ENCODE peak calls at places on chromosome 5, in eight cellular contexts. M is AG04450, V is MCF 10A, U is Caki2, S is MM.1S, C is HTR-8/SVneo, Y is dermis microvascular lymphatic vessel endothelial cell, X is posterior cingulate gyrus. Q is an unnamed sample.

GRCh38 chr5:124655211-124655880 is 91.1 kb downstream of the ZNF608 start:
- DNase-seq in M (no peak), V (peak; percentile 89), U (no peak), S (no peak), C (no peak), Y (no peak), X (no peak), Q (no peak)

GRCh38 chr5:53479656-53480473 is 564 bp upstream of the FST start:
- DNase-seq in M (no peak), V (peak; percentile 45), U (peak; percentile 33), S (peak; percentile 29), C (peak; percentile 39), Y (peak; percentile 46), X (no peak), Q (peak; percentile 71)

GRCh38 chr5:154365823-154366222 is 80.0 kb upstream of the SAP30L start:
- DNase-seq in M (no peak), V (peak; percentile 46), U (no peak), S (no peak), C (no peak), Y (peak; percentile 62), X (no peak), Q (no peak)

GRCh38 chr5:373710-374602 is 52.4 kb downstream of the AHRR start:
- DNase-seq in M (no peak), V (peak; percentile 67), U (no peak), S (no peak), C (peak; percentile 84), Y (peak; percentile 84), X (no peak), Q (peak; percentile 45)

GRCh38 chr5:6666762-6667161 is 33.5 kb downstream of the SRD5A1 start:
- DNase-seq in M (no peak), V (no peak), U (no peak), S (no peak), C (no peak), Y (no peak), X (no peak), Q (no peak)

GRCh38 chr5:60382761-60383160 is 317.2 kb downstream of the DEPDC1B start:
- DNase-seq in M (no peak), V (peak; percentile 35), U (peak; percentile 23), S (peak; percentile 30), C (peak; percentile 34), Y (peak; percentile 29), X (no peak), Q (no peak)

GRCh38 chr5:41921874-41922273 is 3.2 kb upstream of the FBXO4 start:
- DNase-seq in M (no peak), V (peak; percentile 31), U (no peak), S (no peak), C (no peak), Y (peak; percentile 94), X (no peak), Q (no peak)

GRCh38 chr5:57494104-57495098 is 11.8 kb upstream of the ACTBL2 start:
- DNase-seq in M (peak; percentile 95), V (peak; percentile 99), U (peak; percentile 87), S (peak; percentile 13), C (peak; percentile 84), Y (peak; percentile 95), X (no peak), Q (peak; percentile 30)

GRCh38 chr5:80754900-80755299 is 100.1 kb upstream of the DHFR start:
- DNase-seq in M (no peak), V (no peak), U (no peak), S (peak; percentile 38), C (no peak), Y (no peak), X (no peak), Q (no peak)

GRCh38 chr5:80191991-80192398 is 63.9 kb downstream of the SERINC5 start:
- DNase-seq in M (no peak), V (no peak), U (no peak), S (no peak), C (no peak), Y (no peak), X (peak; percentile 34), Q (peak; percentile 73)

GRCh38 chr5:36459191-36460135 is 146.9 kb upstream of the SLC1A3 start:
- DNase-seq in M (no peak), V (peak; percentile 53), U (peak; percentile 74), S (peak; percentile 48), C (no peak), Y (no peak), X (no peak), Q (no peak)

GRCh38 chr5:128668921-128669320 is 130.9 kb upstream of the FBN2 start:
- DNase-seq in M (no peak), V (no peak), U (no peak), S (no peak), C (no peak), Y (no peak), X (no peak), Q (no peak)

GRCh38 chr5:100165309-100165708 is 369.9 kb upstream of the FAM174A start:
- DNase-seq in M (no peak), V (no peak), U (no peak), S (peak; percentile 58), C (no peak), Y (no peak), X (no peak), Q (no peak)

GRCh38 chr5:179762781-179763176 is 30.2 kb downstream of the MAML1 start:
- DNase-seq in M (no peak), V (peak; percentile 54), U (no peak), S (no peak), C (no peak), Y (peak; percentile 25), X (no peak), Q (no peak)

GRCh38 chr5:38899936-38900335 is 54.1 kb downstream of the OSMR start:
- DNase-seq in M (no peak), V (no peak), U (no peak), S (no peak), C (no peak), Y (no peak), X (no peak), Q (no peak)

GRCh38 chr5:29794146-29794787 is 1399.2 kb upstream of the CDH6 start:
- DNase-seq in M (no peak), V (no peak), U (no peak), S (no peak), C (no peak), Y (no peak), X (no peak), Q (no peak)

GRCh38 chr5:80884851-80885697 is 75.1 kb upstream of the RASGRF2 start:
- DNase-seq in M (no peak), V (peak; percentile 22), U (no peak), S (no peak), C (no peak), Y (peak; percentile 3), X (no peak), Q (no peak)

GRCh38 chr5:62720036-62720441 is 141.4 kb downstream of the LRRC70 start:
- DNase-seq in M (peak; percentile 11), V (peak; percentile 34), U (peak; percentile 44), S (peak; percentile 93), C (no peak), Y (peak; percentile 35), X (no peak), Q (no peak)

GRCh38 chr5:98308231-98308630 is 465.2 kb upstream of the RGMB start:
- DNase-seq in M (no peak), V (peak; percentile 27), U (no peak), S (no peak), C (no peak), Y (no peak), X (no peak), Q (no peak)

GRCh38 chr5:127007522-127007921 is 22.8 kb downstream of the MARCHF3 start:
- DNase-seq in M (no peak), V (no peak), U (no peak), S (no peak), C (no peak), Y (no peak), X (no peak), Q (no peak)

GRCh38 chr5:13567819-13568218 is 376.7 kb downstream of the DNAH5 start:
- DNase-seq in M (no peak), V (peak; percentile 21), U (peak; percentile 90), S (no peak), C (peak; percentile 30), Y (no peak), X (no peak), Q (no peak)

GRCh38 chr5:179296150-179296821 is 49.0 kb downstream of the ADAMTS2 start:
- DNase-seq in M (no peak), V (no peak), U (no peak), S (no peak), C (no peak), Y (no peak), X (no peak), Q (no peak)

GRCh38 chr5:29162297-29162696 is 2031.2 kb upstream of the CDH6 start:
- DNase-seq in M (no peak), V (no peak), U (no peak), S (no peak), C (no peak), Y (no peak), X (no peak), Q (no peak)

GRCh38 chr5:75152861-75153260 is 83.8 kb downstream of the ANKRD31 start:
- DNase-seq in M (no peak), V (peak; percentile 68), U (no peak), S (peak; percentile 50), C (no peak), Y (no peak), X (no peak), Q (no peak)

GRCh38 chr5:148585988-148586387 is 68.3 kb downstream of the HTR4 start:
- DNase-seq in M (no peak), V (peak; percentile 13), U (no peak), S (no peak), C (no peak), Y (no peak), X (no peak), Q (no peak)

GRCh38 chr5:124871299-124871698 is 124.9 kb upstream of the ZNF608 start:
- DNase-seq in M (no peak), V (peak; percentile 10), U (no peak), S (no peak), C (no peak), Y (peak; percentile 47), X (no peak), Q (no peak)

GRCh38 chr5:139147743-139148079 is 50.5 kb downstream of the SIL1 start:
- DNase-seq in M (no peak), V (peak; percentile 94), U (no peak), S (no peak), C (no peak), Y (peak; percentile 18), X (no peak), Q (peak; percentile 59)

GRCh38 chr5:153782589-153783238 is 256.0 kb downstream of the FAM114A2 start:
- DNase-seq in M (no peak), V (no peak), U (no peak), S (no peak), C (peak; percentile 25), Y (peak; percentile 27), X (no peak), Q (no peak)

GRCh38 chr5:132425009-132425937 is 55.8 kb downstream of the SLC22A5 start:
- DNase-seq in M (no peak), V (peak; percentile 67), U (no peak), S (peak; percentile 88), C (no peak), Y (peak; percentile 6), X (no peak), Q (no peak)

GRCh38 chr5:102453716-102454115 is 45.1 kb downstream of the SLCO6A1 start:
- DNase-seq in M (no peak), V (peak; percentile 11), U (no peak), S (peak; percentile 65), C (no peak), Y (no peak), X (no peak), Q (no peak)

GRCh38 chr5:178993955-178994579 is 1.1 kb downstream of the GRM6 start:
- DNase-seq in M (no peak), V (no peak), U (no peak), S (no peak), C (no peak), Y (no peak), X (no peak), Q (no peak)

GRCh38 chr5:178453224-178453623 is 137.0 kb downstream of the COL23A1 start:
- DNase-seq in M (no peak), V (peak; percentile 64), U (peak; percentile 63), S (no peak), C (peak; percentile 22), Y (no peak), X (no peak), Q (no peak)

GRCh38 chr5:139699352-139699751 is 51.2 kb downstream of the CXXC5 start:
- DNase-seq in M (no peak), V (no peak), U (no peak), S (no peak), C (no peak), Y (no peak), X (no peak), Q (no peak)

GRCh38 chr5:134007581-134008256 is 2.9 kb upstream of the VDAC1 start:
- DNase-seq in M (no peak), V (peak; percentile 30), U (no peak), S (no peak), C (peak; percentile 63), Y (no peak), X (no peak), Q (no peak)